ENCODE peak calls at places on chromosomes 1 and 21, in four cellular contexts. H, A, K and G are unnamed samples.

GRCh38 chr1:5936621-5937372 is 55.4 kb downstream of the NPHP4 start:
- DNase-seq in A (peak), K (no peak), H (peak), G (no peak)

GRCh38 chr1:40638097-40639036 is 27.1 kb downstream of the RIMS3 start:
- DNase-seq in A (no peak), H (no peak), K (no peak), G (no peak)

GRCh38 chr1:102191723-102192122 is 195.0 kb upstream of the OLFM3 start:
- DNase-seq in A (peak), H (no peak), K (peak), G (peak)

GRCh38 chr21:46206163-46207005 is 22.1 kb upstream of the SPATC1L start:
- DNase-seq in A (no peak), H (no peak), K (no peak), G (no peak)

GRCh38 chr1:31674626-31675025 is 29.2 kb downstream of the COL16A1 start:
- DNase-seq in H (no peak), K (no peak), A (no peak), G (no peak)

GRCh38 chr1:188652678-188653077 is 1823.9 kb downstream of the PLA2G4A start:
- DNase-seq in K (peak), A (no peak), H (no peak), G (no peak)

GRCh38 chr1:31568895-31569655 is 7.2 kb upstream of the TINAGL1 start:
- DNase-seq in A (no peak), K (no peak), H (peak), G (no peak)

GRCh38 chr1:20494609-20495311 is 8.8 kb upstream of the CAMK2N1 start:
- DNase-seq in K (peak), A (no peak), H (no peak), G (no peak)

GRCh38 chr1:157702308-157702825 is 1.8 kb upstream of the FCRL3 start:
- DNase-seq in K (no peak), H (no peak), A (no peak), G (no peak)

GRCh38 chr1:157700305-157700704 is 264 bp downstream of the FCRL3 start:
- DNase-seq in K (no peak), H (no peak), A (no peak), G (no peak)

GRCh38 chr1:157704878-157705277 is 4.3 kb upstream of the FCRL3 start:
- DNase-seq in K (no peak), A (no peak), H (no peak), G (no peak)

GRCh38 chr1:157700711-157701110 is at the start of gene FCRL3:
- DNase-seq in A (no peak), K (no peak), H (no peak), G (no peak)

DNA sequence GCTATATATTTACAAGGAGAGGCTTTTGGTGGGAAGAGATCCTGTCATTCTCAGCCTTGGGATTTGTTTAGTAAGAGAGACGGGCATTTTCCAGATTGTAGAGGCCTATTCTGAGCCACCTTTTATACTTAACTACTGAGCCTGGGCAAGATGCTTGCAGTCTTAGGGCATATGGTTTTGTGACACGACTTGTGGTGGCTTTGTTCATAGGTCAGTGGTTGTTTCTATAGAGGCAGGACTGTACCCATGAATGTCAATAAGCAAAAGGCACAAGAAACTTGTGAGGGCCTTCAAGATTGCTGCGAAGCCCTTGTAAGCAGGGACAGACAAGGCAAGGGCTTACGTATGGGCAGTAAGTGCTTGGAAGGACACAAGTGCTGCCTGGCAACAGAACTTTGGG is 3.4 kb upstream of the FCRL3 start:
- DNase-seq in A (no peak), H (no peak), K (no peak), G (no peak)
- TF ChIP-seq CTCF in A (no peak), H (no peak), K (no peak), G (no peak)

DNA sequence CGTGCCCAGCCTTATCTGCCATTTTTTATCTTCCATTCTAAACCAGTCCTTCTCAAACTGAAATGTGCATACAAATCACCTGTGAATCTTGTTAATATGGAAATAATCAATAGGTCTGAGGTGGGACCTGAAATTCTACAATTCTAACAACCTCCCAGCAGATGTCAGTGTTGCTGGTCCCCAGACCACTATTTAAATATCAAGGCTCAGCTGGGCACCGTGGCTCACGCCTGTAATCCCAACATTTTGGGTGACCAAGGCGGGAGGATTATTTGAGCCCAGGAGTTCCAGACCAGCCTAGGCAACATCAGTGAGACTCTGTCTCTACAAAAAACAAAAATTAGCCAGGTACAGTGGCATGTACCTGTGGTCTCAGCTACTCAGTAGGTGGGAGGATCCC is 4.1 kb downstream of the UQCRHL start:
- DNase-seq in A (peak), H (no peak), K (peak), G (peak)
- TF ChIP-seq CTCF in A (peak), H (no peak), K (peak), G (peak)

DNA sequence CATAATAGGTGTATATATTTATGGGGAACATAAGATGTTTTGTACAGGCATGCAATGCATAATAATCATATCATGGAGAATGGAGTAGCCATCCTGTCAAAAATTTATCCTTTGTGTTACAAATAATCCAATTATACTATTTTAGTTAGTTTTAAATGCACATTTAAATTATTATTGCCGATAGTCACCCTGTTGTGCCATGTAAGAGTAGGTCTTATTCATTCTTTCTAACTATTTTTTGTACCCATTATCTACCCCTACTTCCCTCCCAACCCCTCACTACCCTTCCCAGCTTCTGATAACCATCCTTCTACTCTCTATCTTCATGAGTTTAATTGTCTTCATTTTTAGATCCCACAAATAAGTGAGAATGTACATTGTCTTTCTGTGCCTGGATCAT is 8.3 kb upstream of the VN1R5 start:
- DNase-seq in A (no peak), H (no peak), K (no peak), G (no peak)
- TF ChIP-seq CTCF in A (no peak), H (no peak), K (no peak), G (no peak)

DNA sequence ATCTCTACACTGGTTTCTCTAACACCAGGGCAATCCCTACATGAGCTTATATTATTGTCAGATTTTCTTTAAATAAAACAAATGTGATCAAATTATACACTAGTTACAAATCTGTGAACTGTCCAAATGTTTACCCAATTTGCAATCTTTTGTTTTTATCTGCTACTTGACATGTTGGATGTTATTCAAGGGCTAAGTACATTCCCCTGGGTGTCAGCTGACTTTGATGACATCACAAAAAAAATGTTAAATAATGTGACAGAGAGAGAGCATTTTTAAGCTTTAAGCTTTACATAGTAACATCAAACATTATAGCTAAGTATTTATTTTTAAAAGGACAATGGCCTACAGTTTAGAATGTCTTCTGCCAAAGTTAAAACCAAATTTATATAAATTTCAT is 431.3 kb upstream of the PKN2 start:
- DNase-seq in A (no peak), H (no peak), K (no peak), G (no peak)
- TF ChIP-seq CTCF in A (no peak), H (no peak), K (no peak), G (no peak)